ENCODE peak calls at places on chromosome 4, in seven cellular contexts. U, S, V, N, J, P and G are unnamed samples.

GRCh38 chr4:54898941-54899340 is 226.5 kb downstream of the KDR start:
- DNase-seq in U (no peak), J (no peak), S (no peak), V (peak; percentile 52), P (no peak), N (no peak), G (no peak)

GRCh38 chr4:84501721-84502267 is 2.7 kb upstream of the NKX6-1 start:
- DNase-seq in J (no peak), P (no peak), N (no peak), U (no peak), V (no peak), S (no peak), G (no peak)

GRCh38 chr4:158079661-158080060 is 93.2 kb downstream of the GASK1B start:
- DNase-seq in V (no peak), N (no peak), S (no peak), J (no peak), P (no peak), U (no peak), G (no peak)

GRCh38 chr4:177367336-177367735 is 57.7 kb downstream of the NEIL3 start:
- DNase-seq in U (no peak), V (peak; percentile 72), S (no peak), N (no peak), J (peak; percentile 5), P (no peak), G (no peak)

GRCh38 chr4:142567620-142568451 is 278.3 kb downstream of the INPP4B start:
- DNase-seq in P (no peak), V (peak; percentile 67), U (peak; percentile 60), N (peak; percentile 28), S (no peak), J (no peak), G (no peak)

GRCh38 chr4:124262211-124263179 is 450.0 kb downstream of the ANKRD50 start:
- DNase-seq in P (peak; percentile 58), N (peak; percentile 56), V (peak; percentile 78), U (peak; percentile 85), S (peak; percentile 25), J (peak; percentile 63), G (no peak)

GRCh38 chr4:138696771-138697170 is 318.8 kb upstream of the NOCT start:
- DNase-seq in V (peak; percentile 25), P (no peak), S (no peak), U (no peak), J (no peak), N (no peak), G (no peak)

GRCh38 chr4:8345946-8346814 is 76.6 kb downstream of the HTRA3 start:
- DNase-seq in V (no peak), S (no peak), P (no peak), N (no peak), U (no peak), J (no peak), G (no peak)

GRCh38 chr4:59122626-59123025 is 2012.4 kb upstream of the IGFBP7 start:
- DNase-seq in S (no peak), P (no peak), V (no peak), J (no peak), N (no peak), U (no peak), G (no peak)

GRCh38 chr4:74365761-74366160 is 816 bp downstream of the EREG start:
- DNase-seq in U (peak; percentile 31), P (peak; percentile 19), J (no peak), N (peak; percentile 57), S (no peak), V (peak; percentile 13), G (peak; percentile 14)

GRCh38 chr4:43330288-43330687 is 437.8 kb downstream of the GRXCR1 start:
- DNase-seq in J (no peak), S (no peak), V (peak; percentile 83), N (no peak), P (no peak), U (no peak), G (no peak)

GRCh38 chr4:87311684-87312083 is 11.0 kb downstream of the HSD17B13 start:
- DNase-seq in S (no peak), J (no peak), V (no peak), U (no peak), N (no peak), P (no peak), G (no peak)

GRCh38 chr4:124526321-124526720 is 186.2 kb downstream of the ANKRD50 start:
- DNase-seq in N (no peak), V (no peak), U (no peak), P (no peak), J (no peak), S (no peak), G (no peak)

GRCh38 chr4:8191136-8191747 is 7.8 kb upstream of the SH3TC1 start:
- DNase-seq in V (peak; percentile 77), N (peak; percentile 51), J (no peak), U (no peak), P (peak; percentile 77), S (peak; percentile 77), G (peak; percentile 73)

GRCh38 chr4:22988526-22988925 is 295.8 kb downstream of the GBA3 start:
- DNase-seq in V (peak; percentile 50), J (no peak), N (no peak), U (no peak), P (no peak), S (no peak), G (no peak)

GRCh38 chr4:108763226-108763593 is 357 bp upstream of the ETNPPL start:
- DNase-seq in V (no peak), J (no peak), U (no peak), S (no peak), N (no peak), P (no peak), G (no peak)
- H3K27ac ChIP-seq in V (no peak overlapping the region), J (no peak overlapping the region), U (no peak overlapping the region), S (no peak overlapping the region), N (no peak overlapping the region), P (no peak overlapping the region), G (no peak overlapping the region)

DNA sequence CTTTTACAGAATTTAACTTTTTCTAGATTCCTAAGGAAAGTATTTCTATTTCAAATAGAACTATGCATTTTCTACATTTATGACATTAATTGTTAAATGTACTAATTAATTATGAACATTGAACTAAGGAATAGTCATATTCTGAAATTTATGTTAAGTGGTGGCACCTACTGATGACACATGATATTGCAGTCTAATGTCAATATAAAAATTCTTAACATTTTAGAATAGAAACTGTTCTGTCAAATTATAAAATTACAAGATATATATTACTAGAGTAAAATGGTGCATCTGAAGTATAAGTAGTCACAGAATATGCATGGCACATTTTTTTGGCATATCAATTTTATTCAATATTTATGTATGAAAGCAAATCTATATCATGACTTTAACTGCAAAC is 40.2 kb upstream of the NDNF start:
- DNase-seq in J (no peak), N (no peak), S (no peak), P (no peak), U (no peak), V (no peak), G (no peak)
- TF ChIP-seq CTCF in J (peak; percentile 80), N (peak; percentile 39), S (peak; percentile 46), P (peak; percentile 53), U (peak; percentile 36), V (no peak), G (peak; percentile 55)

DNA sequence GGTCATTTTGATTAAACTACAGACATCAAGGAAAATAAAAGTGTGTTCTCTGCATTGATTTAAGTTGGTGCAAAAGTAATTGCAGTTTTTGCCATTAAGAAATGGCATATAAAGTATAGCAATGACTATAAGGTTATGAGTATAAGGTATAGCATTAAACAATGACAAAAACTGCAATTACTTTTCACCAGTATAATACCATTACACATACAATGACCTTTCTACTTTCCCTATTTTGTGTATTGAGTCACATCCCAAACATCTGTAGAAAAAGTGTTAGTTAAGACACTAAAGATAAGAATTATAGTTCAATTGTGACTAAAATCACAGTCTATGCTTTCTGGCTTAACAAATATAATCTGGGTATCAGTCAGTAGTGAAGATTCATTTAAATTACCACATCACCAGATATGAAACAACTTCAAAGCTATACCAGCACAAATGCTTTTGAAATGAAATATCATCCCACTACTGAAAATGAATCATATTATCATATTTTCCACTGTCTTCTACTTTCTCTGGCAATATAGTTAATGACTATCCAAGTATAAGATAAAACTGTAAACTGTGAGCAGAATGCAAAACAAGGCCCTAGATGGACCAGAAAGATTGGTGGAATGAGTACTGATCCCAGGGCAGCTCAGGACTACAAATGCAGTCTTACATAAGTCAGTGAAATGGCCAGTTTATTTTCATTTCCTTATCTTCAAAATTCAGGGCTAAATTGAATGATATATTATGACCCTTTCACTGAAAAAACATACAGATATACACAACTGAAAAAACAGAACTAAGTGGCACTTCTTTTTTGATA is 241.1 kb downstream of the ANTXR2 start:
- DNase-seq in P (no peak), N (no peak), J (no peak), U (no peak), V (peak; percentile 21), S (no peak), G (no peak)
- H3K27ac ChIP-seq in P (no peak overlapping the region), N (no peak overlapping the region), J (no peak overlapping the region), U (no peak overlapping the region), V (no peak overlapping the region), S (no peak overlapping the region), G (no peak overlapping the region)

DNA sequence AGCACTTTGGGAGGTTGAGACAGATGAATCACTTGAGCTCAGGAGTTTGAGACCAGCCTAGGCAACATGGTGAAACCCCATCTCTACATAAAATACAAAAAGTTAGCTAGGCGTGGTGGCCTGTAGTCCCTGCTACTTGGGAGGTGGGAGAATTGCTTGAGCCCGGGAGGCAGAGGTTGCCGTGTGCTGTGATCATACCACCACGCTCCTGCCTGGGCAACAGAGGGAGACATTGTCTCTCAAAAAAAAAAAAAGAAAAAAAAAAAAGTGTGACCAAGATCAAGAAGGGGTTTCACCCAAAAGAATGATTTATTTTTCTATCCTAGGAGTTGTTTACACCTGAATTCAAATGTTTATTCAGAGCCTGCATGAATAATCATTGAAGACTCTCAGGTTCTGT is 572.4 kb upstream of the GALNT7 start:
- DNase-seq in P (no peak), U (peak; percentile 9), S (no peak), N (no peak), V (no peak), J (no peak), G (no peak)
- TF ChIP-seq CTCF in P (no peak), U (peak; percentile 31), S (no peak), N (peak; percentile 17), V (no peak), J (no peak), G (no peak)

GRCh38 chr4:24643774-24644520 is 59.6 kb upstream of the DHX15 start:
- DNase-seq in P (no peak), N (no peak), V (no peak), S (no peak), J (no peak), U (no peak), G (no peak)
- H3K27ac ChIP-seq in P (no peak overlapping the region), N (peak overlapping the region; percentile 32), V (no peak overlapping the region), S (no peak overlapping the region), J (no peak overlapping the region), U (peak overlapping the region; percentile 57), G (no peak overlapping the region)

DNA sequence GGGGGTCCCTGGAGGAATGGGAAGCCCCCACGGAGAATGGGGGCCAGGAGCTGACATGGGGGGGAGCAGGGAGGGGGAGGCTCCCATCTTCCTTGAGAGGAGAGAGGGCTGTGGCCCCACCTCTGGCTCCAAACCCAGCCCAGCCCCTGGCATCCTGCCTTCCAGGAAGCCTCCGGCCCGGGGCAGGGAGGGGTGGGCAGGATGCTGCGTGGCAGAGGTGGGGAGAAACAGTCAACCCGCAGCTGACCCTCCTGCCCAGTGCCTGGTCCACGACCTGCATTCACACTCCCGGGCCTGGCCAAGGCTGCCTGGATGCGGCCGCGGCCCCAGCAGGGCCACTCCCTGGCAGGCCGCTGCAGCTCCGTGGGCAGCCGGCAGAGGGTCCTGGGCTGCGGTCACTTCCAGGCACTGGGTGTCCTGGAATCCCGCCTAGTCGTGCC is 39.0 kb downstream of the CPLX1 start:
- DNase-seq in S (no peak), N (no peak), P (peak; percentile 63), J (no peak), V (no peak), U (no peak), G (peak; percentile 63)
- TF ChIP-seq CTCF in S (peak; percentile 14), N (peak; percentile 22), P (peak; percentile 37), J (no peak), V (no peak), U (no peak), G (peak; percentile 23)

GRCh38 chr4:184845367-184846011 is 19.7 kb upstream of the ACSL1 start:
- DNase-seq in P (no peak), N (no peak), S (no peak), J (no peak), V (peak; percentile 72), U (peak; percentile 39), G (no peak)
- H3K27ac ChIP-seq in P (no peak overlapping the region), N (no peak overlapping the region), S (no peak overlapping the region), J (no peak overlapping the region), V (no peak overlapping the region), U (no peak overlapping the region), G (no peak overlapping the region)